ENCODE peak calls at places on chromosomes 11 and 22, in four cellular contexts. One of them, this sample, is unnamed.

GRCh38 chr22:25030636-25031035 is 78.1 kb downstream of the KIAA1671 start:
- DNase-seq in WTC11: no peak
- DNase-seq in HepG2: no peak
- DNase-seq in K562: no peak
- DNase-seq in this sample: no peak

GRCh38 chr11:704799-705645 is 1.0 kb upstream of the EPS8L2 start:
- DNase-seq in WTC11: no peak
- DNase-seq in HepG2: peak
- DNase-seq in K562: no peak
- DNase-seq in this sample: no peak

GRCh38 chr11:118914178-118914918 is 11.4 kb downstream of the BCL9L start:
- DNase-seq in WTC11: no peak
- DNase-seq in HepG2: peak
- DNase-seq in K562: no peak
- DNase-seq in this sample: no peak

GRCh38 chr11:115764172-115764571 is 260.0 kb upstream of the CADM1 start:
- DNase-seq in WTC11: no peak
- DNase-seq in HepG2: no peak
- DNase-seq in K562: no peak
- DNase-seq in this sample: no peak

GRCh38 chr22:45758603-45759002 is 87.0 kb downstream of the ATXN10 start:
- DNase-seq in WTC11: no peak
- DNase-seq in HepG2: no peak
- DNase-seq in K562: no peak
- DNase-seq in this sample: no peak

GRCh38 chr11:119107538-119108150 is 500 bp downstream of the C2CD2L start:
- DNase-seq in WTC11: no peak
- DNase-seq in HepG2: no peak
- DNase-seq in K562: peak
- DNase-seq in this sample: no peak

GRCh38 chr22:29096736-29097669 is 24.2 kb downstream of the KREMEN1 start:
- DNase-seq in WTC11: peak
- DNase-seq in HepG2: peak
- DNase-seq in K562: peak
- DNase-seq in this sample: no peak

GRCh38 chr22:50677493-50678217 is 5.0 kb downstream of the SHANK3 start:
- DNase-seq in WTC11: no peak
- DNase-seq in HepG2: no peak
- DNase-seq in K562: no peak
- DNase-seq in this sample: no peak

GRCh38 chr22:38751422-38752346 is 4.1 kb downstream of the SUN2 start:
- DNase-seq in WTC11: no peak
- DNase-seq in HepG2: no peak
- DNase-seq in K562: no peak
- DNase-seq in this sample: peak

GRCh38 chr11:103013426-103013825 is 57.9 kb upstream of the MMP13 start:
- DNase-seq in WTC11: no peak
- DNase-seq in HepG2: no peak
- DNase-seq in K562: no peak
- DNase-seq in this sample: no peak

GRCh38 chr11:103016031-103016430 is 60.5 kb upstream of the MMP13 start:
- DNase-seq in WTC11: no peak
- DNase-seq in HepG2: no peak
- DNase-seq in K562: no peak
- DNase-seq in this sample: no peak
- TF ChIP-seq ATF3 in WTC11: no peak
- TF ChIP-seq ATF3 in HepG2: no peak
- TF ChIP-seq ATF3 in K562: no peak
- TF ChIP-seq ATF3 in this sample: no peak

GRCh38 chr11:113137735-113138529 is 176.5 kb upstream of the TTC12 start:
- DNase-seq in WTC11: no peak
- DNase-seq in HepG2: no peak
- DNase-seq in K562: no peak
- DNase-seq in this sample: no peak
- TF ChIP-seq SP1 in WTC11: no peak
- TF ChIP-seq SP1 in HepG2: no peak
- TF ChIP-seq SP1 in K562: no peak
- TF ChIP-seq SP1 in this sample: no peak

DNA sequence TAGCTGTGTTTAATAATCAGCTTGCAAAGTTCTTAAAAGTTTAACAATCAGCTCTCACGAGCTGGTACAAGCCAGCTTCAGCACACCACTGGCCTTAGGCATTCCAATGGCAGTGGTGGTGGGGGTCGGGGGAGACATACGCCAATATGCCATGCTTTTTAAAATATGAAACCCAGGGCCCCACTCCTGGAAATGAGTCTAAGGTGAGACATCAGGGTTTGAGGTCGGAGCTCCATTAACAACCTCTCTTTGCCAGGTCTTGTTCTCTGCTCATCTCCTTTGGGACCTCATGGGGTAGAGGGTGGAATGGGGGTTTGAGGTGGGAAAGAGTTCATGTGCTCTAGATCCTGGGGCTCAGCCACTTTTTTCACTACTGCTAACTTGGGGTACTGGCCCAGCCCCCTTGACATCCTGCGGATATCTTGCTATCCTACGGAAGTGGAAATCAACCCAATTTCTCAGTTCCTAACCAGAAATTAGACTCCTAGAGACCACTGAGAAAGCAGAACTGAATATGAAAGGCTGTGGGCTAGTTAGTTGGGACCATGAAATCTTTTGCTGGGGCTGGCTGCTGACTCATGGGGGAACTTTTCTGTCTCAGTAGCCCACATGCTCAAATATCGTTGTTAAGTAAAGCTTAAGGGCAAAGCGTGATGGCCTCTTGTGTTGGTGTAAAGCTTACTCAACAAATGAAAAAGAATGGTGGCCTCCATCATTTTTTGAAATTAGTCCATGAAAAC is 90.1 kb downstream of the PDHX start:
- DNase-seq in WTC11: no peak
- DNase-seq in HepG2: no peak
- DNase-seq in K562: no peak
- DNase-seq in this sample: peak
- TF ChIP-seq ESRRA in WTC11: no peak
- TF ChIP-seq ESRRA in HepG2: no peak
- TF ChIP-seq ESRRA in K562: no peak
- TF ChIP-seq ESRRA in this sample: no peak

DNA sequence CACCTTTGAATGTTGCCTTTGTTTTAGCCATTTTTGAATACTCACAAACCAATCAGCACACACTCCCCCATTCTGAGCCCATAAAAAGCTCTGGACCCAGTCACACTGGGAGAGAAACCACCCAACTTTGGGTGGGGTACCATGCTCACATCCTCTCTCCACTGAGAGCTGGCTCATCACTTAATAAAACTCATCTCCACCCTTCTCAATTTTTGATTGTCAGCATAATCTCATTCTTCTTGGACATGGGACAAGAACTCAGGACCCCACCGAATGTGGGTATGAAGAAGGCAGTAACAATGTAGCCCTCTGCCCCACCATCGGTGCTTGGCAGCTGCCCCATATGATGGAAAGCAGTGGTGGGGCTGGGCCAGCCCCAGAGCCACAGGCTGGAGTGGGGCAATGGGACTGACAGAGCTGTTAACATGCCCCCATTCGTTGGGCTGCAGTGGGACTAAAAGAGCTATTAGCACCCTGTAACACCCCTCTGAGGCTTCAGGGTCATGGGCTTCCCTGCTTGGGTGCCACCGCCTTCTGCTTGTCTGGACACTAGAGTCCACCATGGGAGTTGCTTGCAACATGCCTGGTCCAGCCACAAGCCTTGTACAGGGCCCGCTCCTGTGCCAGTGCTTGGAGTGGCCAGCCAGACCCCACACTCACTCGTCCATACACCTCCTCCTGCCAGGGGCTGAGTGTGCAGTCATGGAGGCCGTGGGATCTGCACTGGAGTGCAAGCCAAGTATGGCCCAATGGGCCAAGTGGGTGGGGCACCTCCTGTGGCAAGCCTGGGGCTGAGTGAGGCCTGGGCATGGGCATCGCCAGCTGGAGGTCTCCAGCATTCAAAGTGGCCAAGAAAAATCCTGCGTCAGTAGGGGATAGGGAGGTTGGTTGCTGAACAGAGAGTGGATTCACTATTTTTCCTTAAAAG is 471.1 kb downstream of the TBC1D22A start:
- DNase-seq in WTC11: no peak
- DNase-seq in HepG2: no peak
- DNase-seq in K562: no peak
- DNase-seq in this sample: no peak
- TF ChIP-seq ATF3 in WTC11: no peak
- TF ChIP-seq ATF3 in HepG2: no peak
- TF ChIP-seq ATF3 in K562: no peak
- TF ChIP-seq ATF3 in this sample: no peak

GRCh38 chr11:75508051-75508561 is 17.6 kb downstream of the GDPD5 start:
- DNase-seq in WTC11: no peak
- DNase-seq in HepG2: no peak
- DNase-seq in K562: no peak
- DNase-seq in this sample: peak
- TF ChIP-seq SP1 in WTC11: no peak
- TF ChIP-seq SP1 in HepG2: no peak
- TF ChIP-seq SP1 in K562: no peak
- TF ChIP-seq SP1 in this sample: no peak

GRCh38 chr11:124887667-124888013 is 10.0 kb downstream of the ROBO4 start:
- DNase-seq in WTC11: no peak
- DNase-seq in HepG2: no peak
- DNase-seq in K562: no peak
- DNase-seq in this sample: no peak
- TF ChIP-seq ESRRA in WTC11: no peak
- TF ChIP-seq ESRRA in HepG2: no peak
- TF ChIP-seq ESRRA in K562: no peak
- TF ChIP-seq ESRRA in this sample: no peak

DNA sequence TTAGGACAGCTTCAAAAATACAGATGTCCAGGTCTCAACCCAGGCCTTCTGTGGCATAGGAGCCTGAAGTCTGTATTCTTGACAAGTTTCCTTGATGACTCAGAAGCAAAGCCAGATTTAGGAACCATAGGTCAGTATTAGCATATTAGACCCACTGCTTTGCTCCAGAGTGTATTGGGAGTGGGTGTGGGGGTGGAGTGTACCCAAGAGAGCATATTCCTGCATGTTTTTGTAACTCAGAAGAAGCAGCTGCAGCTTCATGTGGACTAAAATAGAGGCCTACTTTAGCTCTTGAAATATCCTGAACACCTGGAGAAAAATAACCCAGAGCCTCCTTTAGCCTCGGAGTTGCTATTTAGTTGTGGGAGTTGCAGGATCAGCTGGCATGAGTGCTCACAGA is 106.7 kb downstream of the CCDC81 start:
- DNase-seq in WTC11: no peak
- DNase-seq in HepG2: no peak
- DNase-seq in K562: no peak
- DNase-seq in this sample: no peak
- TF ChIP-seq ATF3 in WTC11: no peak
- TF ChIP-seq ATF3 in HepG2: no peak
- TF ChIP-seq ATF3 in K562: no peak
- TF ChIP-seq ATF3 in this sample: no peak

This sample was measured in GM12878.